ENCODE peak calls at places on chromosomes 13 and 19, in eight cellular contexts. W is CD8-positive, alpha-beta T cell; Z is AG10803; G is upper lobe of right lung; X is esophagus squamous epithelium; I is GM23248; F is effector memory CD4-positive, alpha-beta T cell; M is ascending aorta. S is an unnamed sample.

GRCh38 chr19:5809053-5809452 is 4.2 kb downstream of the NRTN start:
- DNase-seq in Z (no peak), X (no peak), I (no peak), M (no peak), G (no peak), F (no peak), W (no peak), S (no peak)

GRCh38 chr13:113102727-113103126 is 2.9 kb upstream of the F7 start:
- DNase-seq in F (no peak), I (no peak), W (no peak), Z (no peak), X (no peak), M (no peak), G (no peak), S (no peak)

GRCh38 chr19:277581-278165 is 13.5 kb downstream of the PLPP2 start:
- DNase-seq in X (no peak), M (no peak), W (no peak), G (no peak), I (peak; percentile 50), Z (no peak), F (no peak), S (peak; percentile 65)

GRCh38 chr13:24630121-24630520 is 50.1 kb upstream of the ATP12A start:
- DNase-seq in Z (no peak), W (no peak), G (no peak), I (no peak), F (no peak), X (no peak), M (no peak), S (no peak)

GRCh38 chr13:102597029-102598015 is 536 bp downstream of the TPP2 start:
- DNase-seq in Z (peak; percentile 20), X (no peak), I (peak; percentile 52), G (no peak), M (no peak), F (peak; percentile 6), W (peak; percentile 5), S (peak; percentile 66)

GRCh38 chr13:40694426-40694825 is 28.0 kb upstream of the FOXO1 start:
- DNase-seq in G (no peak), W (no peak), M (no peak), Z (no peak), I (no peak), F (no peak), X (no peak), S (no peak)

GRCh38 chr13:93948523-93948922 is 531.0 kb downstream of the DCT start:
- DNase-seq in F (no peak), G (no peak), I (no peak), M (no peak), X (no peak), Z (no peak), W (no peak), S (no peak)

GRCh38 chr19:3283886-3284657 is 59.6 kb downstream of the CELF5 start:
- DNase-seq in W (no peak), G (no peak), Z (no peak), F (no peak), M (no peak), X (no peak), I (no peak), S (no peak)

GRCh38 chr19:16795731-16796130 is 33.5 kb upstream of the SIN3B start:
- DNase-seq in I (no peak), X (no peak), Z (no peak), G (no peak), F (no peak), M (no peak), W (no peak), S (no peak)

GRCh38 chr19:1409204-1410005 is 2.0 kb downstream of the DAZAP1 start:
- DNase-seq in M (no peak), F (no peak), I (peak; percentile 57), G (peak; percentile 75), X (no peak), Z (no peak), W (no peak), S (no peak)

GRCh38 chr19:1406818-1407661 is at the start of gene DAZAP1:
- DNase-seq in X (peak; percentile 83), W (peak; percentile 100), Z (peak; percentile 98), G (peak; percentile 100), M (peak; percentile 95), F (peak; percentile 99), I (peak; percentile 99), S (peak; percentile 99)

GRCh38 chr19:1407662-1408299 is 395 bp downstream of the DAZAP1 start:
- DNase-seq in I (peak; percentile 46), X (no peak), W (peak; percentile 23), G (peak; percentile 83), Z (no peak), F (peak; percentile 29), M (no peak), S (no peak)

GRCh38 chr19:1408300-1409203 is 1.2 kb downstream of the DAZAP1 start:
- DNase-seq in M (no peak), F (peak; percentile 34), W (peak; percentile 48), G (peak; percentile 84), I (peak; percentile 82), Z (peak; percentile 64), X (no peak), S (peak; percentile 78)

GRCh38 chr19:1406496-1406817 is 929 bp upstream of the DAZAP1 start:
- DNase-seq in I (no peak), F (no peak), Z (no peak), X (no peak), M (no peak), W (no peak), G (no peak), S (no peak)
- H3K4me3 ChIP-seq in I (peak overlapping the region; percentile 79), F (peak overlapping the region; percentile 39), Z (peak overlapping the region; percentile 67), X (peak overlapping the region; percentile 99), M (peak overlapping the region; percentile 75), W (peak overlapping the region; percentile 59), G (peak overlapping the region; percentile 94), S (no peak overlapping the region)

GRCh38 chr19:2252481-2253105 is 3.5 kb downstream of the AMH start:
- DNase-seq in W (no peak), F (no peak), G (no peak), M (no peak), I (no peak), X (no peak), Z (no peak), S (no peak)
- H3K4me3 ChIP-seq in W (peak overlapping the region; percentile 71), F (peak overlapping the region; percentile 53), G (peak overlapping the region; percentile 26), M (peak overlapping the region; percentile 39), I (no peak overlapping the region), X (peak overlapping the region; percentile 26), Z (no peak overlapping the region), S (no peak overlapping the region)

DNA sequence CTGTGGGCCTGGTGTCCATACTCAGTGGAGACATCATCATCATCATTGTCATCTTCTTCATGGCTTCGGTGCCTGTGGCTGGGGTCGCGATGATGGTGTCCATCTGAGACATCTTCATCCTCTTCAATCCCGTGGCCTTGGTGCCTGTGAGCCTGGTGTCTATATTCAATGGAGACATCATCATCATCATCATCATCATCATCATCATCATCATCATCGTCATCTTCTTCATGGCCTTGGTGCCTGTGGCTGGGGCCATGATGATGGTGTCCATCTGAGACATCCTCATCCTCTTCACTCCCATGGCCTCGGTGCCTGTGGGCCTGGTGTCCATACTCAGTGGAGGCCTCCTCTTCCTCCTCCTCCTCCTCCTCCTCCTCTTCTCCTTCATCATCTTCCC is 917 bp downstream of the HRC start:
- DNase-seq in X (no peak), G (no peak), I (no peak), F (no peak), W (no peak), M (no peak), Z (no peak), S (no peak)
- H3K4me3 ChIP-seq in X (no peak overlapping the region), G (no peak overlapping the region), I (no peak overlapping the region), F (no peak overlapping the region), W (no peak overlapping the region), M (no peak overlapping the region), Z (no peak overlapping the region), S (no peak overlapping the region)

DNA sequence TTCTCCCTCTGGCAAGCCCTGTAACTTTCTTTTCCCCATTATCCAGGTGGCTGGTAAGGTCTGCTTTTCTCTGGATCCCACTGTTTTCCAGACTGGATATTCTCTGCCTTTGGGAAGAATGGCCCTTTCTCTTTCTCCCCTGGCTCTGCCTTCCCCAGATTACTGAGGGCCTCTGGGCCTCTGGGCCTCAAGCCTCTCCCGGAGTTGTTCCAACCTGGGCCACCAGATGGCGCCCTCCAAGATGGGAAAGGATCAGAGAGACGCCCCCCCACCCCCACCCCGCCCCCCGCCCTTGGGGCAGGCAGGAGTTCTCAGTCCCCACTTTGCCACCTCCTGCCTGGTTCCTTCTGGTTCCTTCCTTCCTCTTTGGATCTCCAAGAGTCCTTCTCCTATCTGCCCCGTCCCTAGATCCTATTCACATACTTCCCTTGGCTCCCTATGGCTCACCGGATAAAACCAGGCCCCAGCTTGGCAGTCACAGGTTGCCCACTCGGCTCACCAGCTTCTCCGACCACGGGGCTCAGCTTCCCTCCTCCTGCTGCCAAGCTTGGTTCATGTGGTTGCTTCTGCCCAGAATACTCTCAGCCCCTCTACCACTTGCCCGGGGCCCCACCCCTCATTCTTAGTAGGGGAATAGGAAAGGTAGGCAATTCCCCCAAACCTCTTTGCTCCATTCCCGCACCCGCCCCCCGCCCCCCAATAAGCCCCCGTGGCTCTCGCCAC is 13.0 kb downstream of the EPS8L1 start:
- DNase-seq in F (peak; percentile 69), G (peak; percentile 91), X (no peak), Z (peak; percentile 38), I (peak; percentile 63), M (no peak), W (peak; percentile 67), S (peak; percentile 70)
- H3K4me3 ChIP-seq in F (no peak overlapping the region), G (no peak overlapping the region), X (no peak overlapping the region), Z (no peak overlapping the region), I (no peak overlapping the region), M (no peak overlapping the region), W (no peak overlapping the region), S (no peak overlapping the region)

GRCh38 chr19:48248081-48248833 is 7.5 kb downstream of the CARD8 start:
- DNase-seq in W (no peak), G (no peak), M (no peak), X (no peak), I (no peak), F (no peak), Z (no peak), S (no peak)
- H3K4me3 ChIP-seq in W (peak overlapping the region; percentile 46), G (peak overlapping the region; percentile 52), M (peak overlapping the region; percentile 33), X (peak overlapping the region; percentile 36), I (no peak overlapping the region), F (peak overlapping the region; percentile 45), Z (no peak overlapping the region), S (no peak overlapping the region)

GRCh38 chr19:38684078-38684861 is 36.8 kb downstream of the ACTN4 start:
- DNase-seq in M (peak; percentile 59), F (no peak), Z (peak; percentile 93), G (peak; percentile 79), W (no peak), I (peak; percentile 97), X (no peak), S (peak; percentile 90)
- H3K4me3 ChIP-seq in M (no peak overlapping the region), F (no peak overlapping the region), Z (peak overlapping the region; percentile 18), G (no peak overlapping the region), W (no peak overlapping the region), I (peak overlapping the region; percentile 54), X (no peak overlapping the region), S (no peak overlapping the region)

DNA sequence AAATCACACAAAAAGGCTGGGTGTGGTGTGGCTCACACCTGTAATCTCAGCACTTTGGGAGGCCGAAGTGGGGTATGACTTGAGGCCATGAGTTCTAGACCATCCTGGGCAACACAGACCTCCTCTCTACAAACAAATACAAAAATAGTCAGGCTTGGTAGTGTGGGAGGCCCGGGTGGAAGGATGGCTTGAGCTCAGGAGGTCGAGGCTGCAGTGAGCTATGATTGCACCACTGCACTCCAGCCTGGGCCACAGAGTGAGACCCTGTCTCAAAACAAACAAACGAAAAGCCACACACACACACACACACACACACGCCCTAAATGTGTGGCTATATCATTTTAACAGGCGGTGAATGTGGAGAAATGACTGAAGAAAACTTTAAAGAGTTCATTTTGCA is 904 bp upstream of the ZNF557 start:
- DNase-seq in W (no peak), F (no peak), I (no peak), X (no peak), M (no peak), Z (no peak), G (no peak), S (no peak)
- H3K4me3 ChIP-seq in W (no peak overlapping the region), F (no peak overlapping the region), I (peak overlapping the region; percentile 95), X (no peak overlapping the region), M (peak overlapping the region; percentile 74), Z (peak overlapping the region; percentile 43), G (peak overlapping the region; percentile 13), S (no peak overlapping the region)

GRCh38 chr13:85741017-85741416 is 58.2 kb downstream of the SLITRK6 start:
- DNase-seq in M (no peak), X (no peak), F (no peak), Z (no peak), W (no peak), G (no peak), I (no peak), S (no peak)
- H3K4me3 ChIP-seq in M (no peak overlapping the region), X (no peak overlapping the region), F (no peak overlapping the region), Z (no peak overlapping the region), W (no peak overlapping the region), G (no peak overlapping the region), I (no peak overlapping the region), S (no peak overlapping the region)

S was measured in choroid plexus epithelial cell.